ENCODE peak calls at places on chromosomes 7 and 10, in eight cellular contexts. One of them, this sample, is unnamed.

GRCh38 chr10:51022933-51023585 is 51.2 kb upstream of the PRKG1 start:
- DNase-seq in transverse colon: no peak
- DNase-seq in right lobe of liver: no peak
- DNase-seq in uterus: no peak
- DNase-seq in A549: no peak
- DNase-seq in gastrocnemius medialis: no peak
- DNase-seq in adrenal gland: no peak
- DNase-seq in spleen: no peak
- DNase-seq in this sample: no peak

GRCh38 chr7:1175967-1176851 is 16.2 kb upstream of the ZFAND2A start:
- DNase-seq in transverse colon: peak; percentile 90
- DNase-seq in right lobe of liver: peak; percentile 80
- DNase-seq in uterus: peak; percentile 70
- DNase-seq in A549: peak; percentile 85
- DNase-seq in gastrocnemius medialis: peak; percentile 41
- DNase-seq in adrenal gland: peak; percentile 77
- DNase-seq in spleen: peak; percentile 93
- DNase-seq in this sample: peak; percentile 87

GRCh38 chr10:24991298-24991697 is 24.7 kb downstream of the ENKUR start:
- DNase-seq in transverse colon: no peak
- DNase-seq in right lobe of liver: no peak
- DNase-seq in uterus: no peak
- DNase-seq in A549: no peak
- DNase-seq in gastrocnemius medialis: no peak
- DNase-seq in adrenal gland: no peak
- DNase-seq in spleen: no peak
- DNase-seq in this sample: no peak

GRCh38 chr7:116988363-116988989 is 35.2 kb downstream of the ST7 start:
- DNase-seq in transverse colon: no peak
- DNase-seq in right lobe of liver: no peak
- DNase-seq in uterus: no peak
- DNase-seq in A549: no peak
- DNase-seq in gastrocnemius medialis: no peak
- DNase-seq in adrenal gland: no peak
- DNase-seq in spleen: no peak
- DNase-seq in this sample: no peak

GRCh38 chr10:86596266-86596665 is 58.1 kb upstream of the OPN4 start:
- DNase-seq in transverse colon: no peak
- DNase-seq in right lobe of liver: no peak
- DNase-seq in uterus: no peak
- DNase-seq in A549: no peak
- DNase-seq in gastrocnemius medialis: no peak
- DNase-seq in adrenal gland: peak; percentile 30
- DNase-seq in spleen: no peak
- DNase-seq in this sample: peak; percentile 19

GRCh38 chr10:49611815-49612512 is 1.9 kb downstream of the SLC18A3 start:
- DNase-seq in transverse colon: no peak
- DNase-seq in right lobe of liver: no peak
- DNase-seq in uterus: no peak
- DNase-seq in A549: no peak
- DNase-seq in gastrocnemius medialis: no peak
- DNase-seq in adrenal gland: no peak
- DNase-seq in spleen: peak; percentile 65
- DNase-seq in this sample: no peak

GRCh38 chr10:8069108-8069507 is 14.6 kb downstream of the GATA3 start:
- DNase-seq in transverse colon: no peak
- DNase-seq in right lobe of liver: no peak
- DNase-seq in uterus: no peak
- DNase-seq in A549: no peak
- DNase-seq in gastrocnemius medialis: no peak
- DNase-seq in adrenal gland: no peak
- DNase-seq in spleen: no peak
- DNase-seq in this sample: no peak

GRCh38 chr7:89311886-89312285 is 516.3 kb upstream of the TEX47 start:
- DNase-seq in transverse colon: no peak
- DNase-seq in right lobe of liver: no peak
- DNase-seq in uterus: no peak
- DNase-seq in A549: no peak
- DNase-seq in gastrocnemius medialis: no peak
- DNase-seq in adrenal gland: no peak
- DNase-seq in spleen: no peak
- DNase-seq in this sample: no peak

GRCh38 chr7:131540491-131541162 is 15.8 kb downstream of the PODXL start:
- DNase-seq in transverse colon: no peak
- DNase-seq in right lobe of liver: peak; percentile 47
- DNase-seq in uterus: peak; percentile 52
- DNase-seq in A549: peak; percentile 48
- DNase-seq in gastrocnemius medialis: peak; percentile 62
- DNase-seq in adrenal gland: no peak
- DNase-seq in spleen: peak; percentile 62
- DNase-seq in this sample: no peak

GRCh38 chr10:91050371-91051034 is 129.6 kb upstream of the ANKRD1 start:
- DNase-seq in transverse colon: no peak
- DNase-seq in right lobe of liver: no peak
- DNase-seq in uterus: no peak
- DNase-seq in A549: no peak
- DNase-seq in gastrocnemius medialis: no peak
- DNase-seq in adrenal gland: peak; percentile 81
- DNase-seq in spleen: no peak
- DNase-seq in this sample: no peak

GRCh38 chr10:103888113-103888841 is 29.7 kb downstream of the STN1 start:
- DNase-seq in transverse colon: peak; percentile 91
- DNase-seq in right lobe of liver: peak; percentile 69
- DNase-seq in uterus: peak; percentile 86
- DNase-seq in A549: peak; percentile 77
- DNase-seq in gastrocnemius medialis: peak; percentile 73
- DNase-seq in adrenal gland: peak; percentile 71
- DNase-seq in spleen: no peak
- DNase-seq in this sample: peak; percentile 89

GRCh38 chr10:91088300-91089140 is 131.9 kb upstream of the PCGF5 start:
- DNase-seq in transverse colon: no peak
- DNase-seq in right lobe of liver: no peak
- DNase-seq in uterus: no peak
- DNase-seq in A549: peak; percentile 19
- DNase-seq in gastrocnemius medialis: no peak
- DNase-seq in adrenal gland: no peak
- DNase-seq in spleen: no peak
- DNase-seq in this sample: no peak

GRCh38 chr10:95440326-95440725 is 120.8 kb downstream of the SORBS1 start:
- DNase-seq in transverse colon: no peak
- DNase-seq in right lobe of liver: no peak
- DNase-seq in uterus: no peak
- DNase-seq in A549: no peak
- DNase-seq in gastrocnemius medialis: no peak
- DNase-seq in adrenal gland: no peak
- DNase-seq in spleen: no peak
- DNase-seq in this sample: no peak

GRCh38 chr7:18976715-18977466 is 140.5 kb downstream of the TWIST1 start:
- DNase-seq in transverse colon: no peak
- DNase-seq in right lobe of liver: no peak
- DNase-seq in uterus: no peak
- DNase-seq in A549: no peak
- DNase-seq in gastrocnemius medialis: no peak
- DNase-seq in adrenal gland: no peak
- DNase-seq in spleen: no peak
- DNase-seq in this sample: no peak

GRCh38 chr7:85025312-85025756 is 161.5 kb downstream of the SEMA3D start:
- DNase-seq in transverse colon: peak; percentile 33
- DNase-seq in right lobe of liver: peak; percentile 62
- DNase-seq in uterus: no peak
- DNase-seq in A549: no peak
- DNase-seq in gastrocnemius medialis: no peak
- DNase-seq in adrenal gland: no peak
- DNase-seq in spleen: no peak
- DNase-seq in this sample: no peak

GRCh38 chr7:110507832-110508231 is 583.1 kb upstream of the LRRN3 start:
- DNase-seq in transverse colon: no peak
- DNase-seq in right lobe of liver: no peak
- DNase-seq in uterus: no peak
- DNase-seq in A549: no peak
- DNase-seq in gastrocnemius medialis: no peak
- DNase-seq in adrenal gland: no peak
- DNase-seq in spleen: no peak
- DNase-seq in this sample: no peak

GRCh38 chr10:128097783-128098182 is 28.4 kb downstream of the MKI67 start:
- DNase-seq in transverse colon: no peak
- DNase-seq in right lobe of liver: no peak
- DNase-seq in uterus: no peak
- DNase-seq in A549: no peak
- DNase-seq in gastrocnemius medialis: no peak
- DNase-seq in adrenal gland: no peak
- DNase-seq in spleen: no peak
- DNase-seq in this sample: no peak

GRCh38 chr10:31064334-31064733 is 32.7 kb upstream of the ZNF438 start:
- DNase-seq in transverse colon: no peak
- DNase-seq in right lobe of liver: no peak
- DNase-seq in uterus: peak; percentile 61
- DNase-seq in A549: no peak
- DNase-seq in gastrocnemius medialis: peak; percentile 35
- DNase-seq in adrenal gland: no peak
- DNase-seq in spleen: no peak
- DNase-seq in this sample: no peak

GRCh38 chr7:132437730-132438129 is 138.5 kb downstream of the PLXNA4 start:
- DNase-seq in transverse colon: no peak
- DNase-seq in right lobe of liver: no peak
- DNase-seq in uterus: no peak
- DNase-seq in A549: no peak
- DNase-seq in gastrocnemius medialis: no peak
- DNase-seq in adrenal gland: no peak
- DNase-seq in spleen: no peak
- DNase-seq in this sample: no peak

GRCh38 chr10:115711306-115711705 is 561.7 kb downstream of the GFRA1 start:
- DNase-seq in transverse colon: no peak
- DNase-seq in right lobe of liver: no peak
- DNase-seq in uterus: no peak
- DNase-seq in A549: no peak
- DNase-seq in gastrocnemius medialis: no peak
- DNase-seq in adrenal gland: no peak
- DNase-seq in spleen: no peak
- DNase-seq in this sample: no peak

GRCh38 chr10:103612462-103613365 is 119.2 kb downstream of the NEURL1 start:
- DNase-seq in transverse colon: no peak
- DNase-seq in right lobe of liver: no peak
- DNase-seq in uterus: no peak
- DNase-seq in A549: no peak
- DNase-seq in gastrocnemius medialis: peak; percentile 43
- DNase-seq in adrenal gland: no peak
- DNase-seq in spleen: no peak
- DNase-seq in this sample: no peak

DNA sequence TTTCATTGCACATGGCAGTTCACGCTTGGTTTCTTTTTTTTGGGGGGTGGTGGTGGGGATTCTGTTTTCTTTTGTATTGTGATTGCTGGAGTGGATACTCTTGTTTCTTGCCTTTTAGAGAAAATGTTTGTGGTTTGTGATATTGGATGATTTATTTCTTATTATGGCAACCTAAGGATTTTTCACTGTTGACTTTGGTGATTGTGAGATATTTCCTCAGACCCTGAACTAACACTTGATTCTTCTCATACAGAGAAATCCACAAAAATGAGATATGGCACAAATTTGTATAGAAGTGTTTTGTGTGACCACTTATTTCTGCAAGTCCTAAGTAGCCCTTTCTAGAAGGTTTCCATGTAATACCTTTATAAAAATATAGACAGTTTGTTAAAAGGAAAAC is 871.1 kb downstream of the LRMDA start:
- DNase-seq in transverse colon: no peak
- DNase-seq in right lobe of liver: no peak
- DNase-seq in uterus: no peak
- DNase-seq in A549: no peak
- DNase-seq in gastrocnemius medialis: no peak
- DNase-seq in adrenal gland: no peak
- DNase-seq in spleen: no peak
- DNase-seq in this sample: no peak
- H3K27ac ChIP-seq in transverse colon: peak overlapping the region; percentile 29
- H3K27ac ChIP-seq in right lobe of liver: no peak overlapping the region
- H3K27ac ChIP-seq in uterus: no peak overlapping the region
- H3K27ac ChIP-seq in A549: no peak overlapping the region
- H3K27ac ChIP-seq in gastrocnemius medialis: no peak overlapping the region
- H3K27ac ChIP-seq in adrenal gland: no peak overlapping the region
- H3K27ac ChIP-seq in spleen: no peak overlapping the region
- H3K27ac ChIP-seq in this sample: no peak overlapping the region

DNA sequence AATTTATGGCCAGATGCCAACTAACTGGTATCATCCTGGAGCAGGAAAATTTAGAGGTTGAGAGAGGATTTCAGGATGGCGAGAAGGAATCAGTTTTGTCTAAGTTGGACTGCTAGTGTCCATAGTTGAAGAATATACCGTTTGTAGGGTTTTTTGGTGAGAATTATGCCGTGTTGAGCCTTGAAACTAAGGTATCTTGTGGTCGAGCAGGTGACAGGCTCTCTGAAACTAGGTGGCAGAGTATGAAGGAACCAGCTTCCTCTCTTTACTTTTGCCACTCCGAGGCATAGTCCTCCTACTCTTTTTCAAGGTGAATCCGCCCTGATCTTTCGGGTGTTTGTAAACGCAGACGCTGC is 9.7 kb downstream of the MDFIC start:
- DNase-seq in transverse colon: peak; percentile 32
- DNase-seq in right lobe of liver: no peak
- DNase-seq in uterus: no peak
- DNase-seq in A549: no peak
- DNase-seq in gastrocnemius medialis: no peak
- DNase-seq in adrenal gland: no peak
- DNase-seq in spleen: no peak
- DNase-seq in this sample: no peak
- TF ChIP-seq POLR2A in transverse colon: no peak
- TF ChIP-seq POLR2A in right lobe of liver: no peak
- TF ChIP-seq POLR2A in uterus: no peak
- TF ChIP-seq POLR2A in A549: no peak
- TF ChIP-seq POLR2A in gastrocnemius medialis: no peak
- TF ChIP-seq POLR2A in adrenal gland: no peak
- TF ChIP-seq POLR2A in spleen: no peak
- TF ChIP-seq POLR2A in this sample: no peak

DNA sequence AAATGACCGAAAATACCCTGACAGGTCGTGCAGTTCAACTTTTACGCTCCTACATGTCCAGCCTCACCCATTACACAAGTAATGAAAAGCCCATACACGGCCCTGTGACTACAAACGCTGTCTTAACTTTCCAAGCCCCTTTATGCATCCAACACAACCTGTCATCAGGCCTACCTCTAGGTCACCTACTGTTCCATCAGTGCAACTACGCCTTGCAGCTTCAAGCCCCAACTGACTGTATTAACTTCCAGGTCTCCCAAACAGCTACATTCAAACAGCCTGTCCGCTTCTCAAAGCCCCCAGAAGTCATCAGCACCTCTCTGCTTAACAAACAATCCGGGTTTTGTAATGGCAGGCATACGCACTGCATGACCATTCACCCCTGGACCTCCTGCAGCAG is 19.2 kb downstream of the ZNF107 start:
- DNase-seq in transverse colon: no peak
- DNase-seq in right lobe of liver: no peak
- DNase-seq in uterus: no peak
- DNase-seq in A549: no peak
- DNase-seq in gastrocnemius medialis: no peak
- DNase-seq in adrenal gland: no peak
- DNase-seq in spleen: no peak
- DNase-seq in this sample: no peak
- H3K27ac ChIP-seq in transverse colon: no peak overlapping the region
- H3K27ac ChIP-seq in right lobe of liver: no peak overlapping the region
- H3K27ac ChIP-seq in uterus: no peak overlapping the region
- H3K27ac ChIP-seq in A549: no peak overlapping the region
- H3K27ac ChIP-seq in gastrocnemius medialis: no peak overlapping the region
- H3K27ac ChIP-seq in adrenal gland: no peak overlapping the region
- H3K27ac ChIP-seq in spleen: no peak overlapping the region
- H3K27ac ChIP-seq in this sample: no peak overlapping the region

GRCh38 chr7:103148994-103149807 is at the start of gene NAPEPLD:
- DNase-seq in transverse colon: peak; percentile 88
- DNase-seq in right lobe of liver: peak; percentile 88
- DNase-seq in uterus: peak; percentile 83
- DNase-seq in A549: peak; percentile 89
- DNase-seq in gastrocnemius medialis: peak; percentile 60
- DNase-seq in adrenal gland: peak; percentile 95
- DNase-seq in spleen: peak; percentile 94
- DNase-seq in this sample: peak; percentile 90
- TF ChIP-seq POLR2A in transverse colon: peak; percentile 75
- TF ChIP-seq POLR2A in right lobe of liver: peak; percentile 72
- TF ChIP-seq POLR2A in uterus: peak; percentile 28
- TF ChIP-seq POLR2A in A549: peak; percentile 21
- TF ChIP-seq POLR2A in gastrocnemius medialis: peak; percentile 45
- TF ChIP-seq POLR2A in adrenal gland: peak; percentile 66
- TF ChIP-seq POLR2A in spleen: no peak
- TF ChIP-seq POLR2A in this sample: peak; percentile 54